ENCODE peak calls at places on chromosomes 6 and 20, in five cellular contexts. N is Panc1, P is K562, D is neural progenitor cell, R is A549. B is an unnamed sample.

GRCh38 chr20:58056021-58056591 is 172.3 kb downstream of the ANKRD60 start:
- DNase-seq in D (no peak), R (no peak), N (no peak), P (no peak), B (no peak)

GRCh38 chr20:17610566-17611289 is 40.9 kb downstream of the DSTN start:
- DNase-seq in R (no peak), P (no peak), D (no peak), N (no peak), B (no peak)

GRCh38 chr6:157800420-157801237 is 22.4 kb upstream of the SNX9 start:
- DNase-seq in R (no peak), N (no peak), D (no peak), P (no peak), B (no peak)

GRCh38 chr6:134161036-134161435 is 108.6 kb upstream of the SLC2A12 start:
- DNase-seq in D (no peak), P (no peak), N (no peak), R (no peak), B (no peak)

GRCh38 chr20:37837934-37838333 is 65.0 kb upstream of the VSTM2L start:
- DNase-seq in D (peak), N (no peak), P (no peak), R (no peak), B (no peak)

GRCh38 chr20:1163653-1164052 is 21.1 kb downstream of the TMEM74B start:
- DNase-seq in R (no peak), D (no peak), N (no peak), P (no peak), B (no peak)

GRCh38 chr20:7108929-7109328 is 341.4 kb downstream of the BMP2 start:
- DNase-seq in R (no peak), D (no peak), P (no peak), N (no peak), B (no peak)

GRCh38 chr6:109073344-109074235 is 21.1 kb downstream of the SESN1 start:
- DNase-seq in D (peak), R (peak), N (peak), P (peak), B (peak)

GRCh38 chr6:1612902-1613301 is 3.2 kb downstream of the FOXC1 start:
- DNase-seq in P (no peak), D (no peak), R (no peak), N (no peak), B (no peak)

GRCh38 chr6:118768904-118769325 is 117.5 kb upstream of the CEP85L start:
- DNase-seq in P (no peak), N (no peak), D (peak), R (no peak), B (no peak)

GRCh38 chr20:34544109-34544793 is 14.3 kb upstream of the MAP1LC3A start:
- DNase-seq in N (no peak), D (no peak), R (no peak), P (no peak), B (no peak)

GRCh38 chr20:35020108-35021031 is 64.7 kb downstream of the MYH7B start:
- DNase-seq in P (no peak), N (no peak), R (no peak), D (no peak), B (no peak)

GRCh38 chr6:166578536-166579233 is 7.8 kb downstream of the RAMACL start:
- DNase-seq in R (no peak), P (no peak), N (no peak), D (no peak), B (no peak)

GRCh38 chr6:168799067-168799466 is 358.1 kb downstream of the SMOC2 start:
- DNase-seq in R (no peak), N (no peak), D (no peak), P (no peak), B (no peak)

GRCh38 chr20:10647909-10648308 is 25.9 kb downstream of the JAG1 start:
- DNase-seq in N (no peak), P (no peak), D (no peak), R (no peak), B (no peak)

GRCh38 chr6:133623621-133624020 is 265.3 kb upstream of the TCF21 start:
- DNase-seq in D (no peak), P (no peak), N (no peak), R (no peak), B (no peak)

GRCh38 chr6:4133941-4134838 is 1.2 kb downstream of the ECI2 start:
- DNase-seq in P (peak), N (no peak), R (no peak), D (peak), B (no peak)

GRCh38 chr6:139855741-139856206 is 481.3 kb upstream of the CITED2 start:
- DNase-seq in D (peak), N (no peak), R (no peak), P (no peak), B (no peak)

GRCh38 chr20:31695849-31696804 is 26.5 kb downstream of the BCL2L1 start:
- DNase-seq in N (peak), P (peak), R (peak), D (no peak), B (no peak)

GRCh38 chr6:2480267-2480966 is 235.0 kb upstream of the GMDS start:
- DNase-seq in D (no peak), P (no peak), R (no peak), N (no peak), B (no peak)

GRCh38 chr20:24149881-24150307 is 161.3 kb upstream of the GGTLC1 start:
- DNase-seq in R (peak), P (peak), D (peak), N (no peak), B (peak)

GRCh38 chr6:168035098-168035660 is 37.7 kb downstream of the KIF25 start:
- DNase-seq in R (peak), N (no peak), D (peak), P (peak), B (peak)

GRCh38 chr6:44224154-44224977 is 971 bp downstream of the SLC29A1 start:
- DNase-seq in P (peak), N (no peak), D (no peak), R (no peak), B (no peak)

GRCh38 chr6:140441256-140441655 is 1066.8 kb upstream of the CITED2 start:
- DNase-seq in R (peak), D (peak), N (peak), P (peak), B (peak)

GRCh38 chr6:5746392-5747140 is 260.2 kb downstream of the NRN1 start:
- DNase-seq in D (peak), N (no peak), P (peak), R (peak), B (peak)

GRCh38 chr6:88013554-88013953 is 34.1 kb upstream of the SPACA1 start:
- DNase-seq in N (no peak), R (no peak), D (peak), P (no peak), B (no peak)

GRCh38 chr20:9092101-9092500 is 23.2 kb downstream of the PLCB4 start:
- DNase-seq in R (no peak), N (no peak), P (no peak), D (no peak), B (no peak)

GRCh38 chr6:90403489-90404381 is 107.1 kb upstream of the BACH2 start:
- DNase-seq in N (no peak), P (peak), R (no peak), D (peak), B (no peak)

GRCh38 chr20:46573234-46573633 is 22.8 kb upstream of the OCSTAMP start:
- DNase-seq in R (no peak), D (no peak), P (no peak), N (no peak), B (no peak)

GRCh38 chr20:1061484-1062221 is 56.7 kb upstream of the PSMF1 start:
- DNase-seq in R (no peak), D (no peak), P (no peak), N (no peak), B (no peak)

GRCh38 chr6:34465551-34466241 is at the start of gene PACSIN1:
- DNase-seq in D (peak), N (no peak), P (peak), R (no peak), B (peak)

GRCh38 chr20:63636752-63637633 is 10.1 kb upstream of the GMEB2 start:
- DNase-seq in R (no peak), N (no peak), P (no peak), D (peak), B (no peak)

GRCh38 chr6:38554700-38555413 is 84.9 kb downstream of the BTBD9 start:
- DNase-seq in R (no peak), P (no peak), N (no peak), D (no peak), B (no peak)

GRCh38 chr6:89745096-89745495 is 74.5 kb downstream of the MDN1 start:
- DNase-seq in D (no peak), R (no peak), P (no peak), N (no peak), B (no peak)

GRCh38 chr6:6788394-6789020 is 200.0 kb downstream of the LY86 start:
- DNase-seq in R (peak), D (peak), P (peak), N (no peak), B (no peak)

GRCh38 chr6:161694995-161695394 is 421.1 kb upstream of the AGPAT4 start:
- DNase-seq in P (peak), R (peak), D (peak), N (peak), B (no peak)
- TF ChIP-seq CTCF in P (peak), R (peak), D (peak), N (peak), B (peak)

GRCh38 chr6:85252552-85252951 is 197.3 kb upstream of the NT5E start:
- DNase-seq in P (no peak), R (no peak), N (no peak), D (no peak), B (no peak)
- TF ChIP-seq CTCF in P (no peak), R (no peak), N (no peak), D (no peak), B (no peak)

DNA sequence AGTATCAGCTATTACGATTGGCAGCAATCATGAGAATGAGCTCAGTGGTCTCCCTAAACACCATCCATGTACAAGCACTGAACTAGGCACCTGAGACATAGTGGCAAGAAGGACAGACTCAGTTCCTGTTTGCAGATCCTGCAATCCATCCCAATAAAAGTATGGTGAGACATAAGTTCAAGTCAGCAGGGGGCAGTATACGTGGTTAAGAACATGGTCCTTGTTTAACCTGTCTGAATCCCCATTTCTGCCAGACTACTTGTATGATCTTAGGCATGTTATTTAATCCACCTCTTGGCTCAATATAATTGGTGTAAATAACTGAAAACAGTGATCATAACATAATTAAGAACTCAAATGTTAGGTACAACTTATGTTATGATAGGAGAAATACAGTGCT is 33.2 kb upstream of the PNISR start:
- DNase-seq in R (peak), D (peak), P (peak), N (no peak), B (peak)
- TF ChIP-seq CTCF in R (no peak), D (peak), P (peak), N (peak), B (no peak)

GRCh38 chr6:156107514-156108150 is 652.0 kb upstream of the NOX3 start:
- DNase-seq in N (no peak), R (no peak), D (peak), P (no peak), B (no peak)

GRCh38 chr6:156098858-156099257 is 643.2 kb upstream of the NOX3 start:
- DNase-seq in P (no peak), N (no peak), R (no peak), D (no peak), B (no peak)

DNA sequence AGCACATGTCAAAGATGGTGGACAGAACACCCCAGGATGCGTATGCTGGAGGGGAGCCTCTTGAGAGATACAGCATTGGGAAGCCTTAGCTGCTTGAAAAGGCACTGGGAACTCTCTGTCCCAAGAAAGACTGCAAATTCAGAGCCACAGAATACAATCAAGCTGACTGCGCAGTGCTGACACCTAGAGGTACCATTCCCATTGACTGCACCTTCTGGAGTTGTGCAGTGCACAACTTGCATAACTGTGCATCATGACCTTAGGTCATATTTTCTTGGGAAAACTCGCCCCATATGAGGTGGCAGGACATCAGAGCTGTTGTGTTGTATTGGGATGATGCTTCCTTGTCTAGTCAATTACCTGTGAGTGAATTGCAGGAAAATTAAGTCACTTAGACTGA is 646.5 kb upstream of the NOX3 start:
- DNase-seq in R (peak), N (no peak), P (no peak), D (peak), B (no peak)
- TF ChIP-seq CTCF in R (peak), N (peak), P (peak), D (peak), B (no peak)

GRCh38 chr20:48706710-48707339 is 121.0 kb downstream of the PREX1 start:
- DNase-seq in P (no peak), R (no peak), D (no peak), N (no peak), B (no peak)
- TF ChIP-seq CTCF in P (no peak), R (no peak), D (no peak), N (no peak), B (no peak)

GRCh38 chr20:41249781-41250281 is 67.7 kb downstream of the ZHX3 start:
- DNase-seq in N (no peak), P (peak), R (peak), D (peak), B (peak)
- TF ChIP-seq CTCF in N (peak), P (peak), R (no peak), D (peak), B (peak)

GRCh38 chr6:52231411-52232127 is 12.7 kb downstream of the IL17F start:
- DNase-seq in D (no peak), N (no peak), R (no peak), P (no peak), B (no peak)

GRCh38 chr6:52230685-52231084 is 13.6 kb downstream of the IL17F start:
- DNase-seq in N (no peak), P (no peak), R (no peak), D (no peak), B (no peak)

GRCh38 chr6:52232990-52233389 is 11.3 kb downstream of the IL17F start:
- DNase-seq in N (no peak), D (no peak), R (no peak), P (no peak), B (no peak)

GRCh38 chr6:52233975-52234823 is 10.1 kb downstream of the IL17F start:
- DNase-seq in P (peak), R (peak), N (peak), D (peak), B (peak)
- TF ChIP-seq CTCF in P (peak), R (peak), N (peak), D (peak), B (no peak)

GRCh38 chr20:44109951-44110361 is 77.0 kb downstream of the JPH2 start:
- DNase-seq in R (no peak), D (peak), P (peak), N (no peak), B (no peak)
- TF ChIP-seq CTCF in R (no peak), D (peak), P (peak), N (peak), B (no peak)

GRCh38 chr6:36683656-36684446 is 5.3 kb downstream of the CDKN1A start:
- DNase-seq in P (no peak), D (no peak), R (no peak), N (no peak), B (no peak)

GRCh38 chr6:36683145-36683655 is 4.7 kb downstream of the CDKN1A start:
- DNase-seq in D (no peak), P (no peak), R (no peak), N (no peak), B (no peak)

GRCh38 chr6:36684447-36684812 is 5.9 kb downstream of the CDKN1A start:
- DNase-seq in P (no peak), N (no peak), R (no peak), D (no peak), B (no peak)

GRCh38 chr6:36685198-36685919 is 6.8 kb downstream of the CDKN1A start:
- DNase-seq in D (no peak), R (no peak), P (no peak), N (no peak), B (no peak)

GRCh38 chr6:36682328-36683144 is 4.0 kb downstream of the CDKN1A start:
- DNase-seq in R (peak), N (no peak), D (no peak), P (no peak), B (no peak)
- TF ChIP-seq CTCF in R (no peak), N (no peak), D (no peak), P (no peak), B (no peak)